ENCODE peak calls at places on chromosomes 11 and 22, in ten cellular contexts. H is aorta; K is T-helper 17 cell; D is HepG2; G is activated CD8-positive, alpha-beta memory T cell treated with anti-CD3 and anti-CD28 coated beads, Interleukin-2, amount 10 ng/mL, durations not matched to agents 7 days and 5 days; U is lower lobe of right lung; Y is WTC11; Q is activated CD8-positive, alpha-beta T cell treated with anti-CD3 and anti-CD28 coated beads for 36 hours; X is upper lobe of left lung; O is T-cell. S is an unnamed sample.

GRCh38 chr11:61785837-61786402 is 6.5 kb downstream of the TMEM258 start:
- ATAC-seq in D (no peak), X (no peak), K (no peak), Q (no peak), H (no peak), G (no peak), U (no peak), O (no peak), Y (no peak), S (no peak)

GRCh38 chr11:9076046-9076445 is 15.4 kb downstream of the SCUBE2 start:
- ATAC-seq in Q (no peak), H (no peak), D (no peak), O (no peak), K (no peak), Y (no peak), U (peak), X (no peak), G (no peak), S (no peak)

GRCh38 chr11:68297812-68298658 is 14.4 kb upstream of the LRP5 start:
- ATAC-seq in G (peak), U (peak), Y (peak), X (peak), K (peak), H (peak), O (peak), Q (peak), D (peak), S (peak)

GRCh38 chr11:20158597-20159257 is 1.5 kb downstream of the DBX1 start:
- ATAC-seq in D (peak), U (peak), H (peak), Y (peak), X (peak), K (no peak), O (no peak), Q (no peak), G (no peak), S (no peak)

GRCh38 chr11:83836883-83837654 is 550.9 kb upstream of the CCDC90B start:
- ATAC-seq in H (peak), X (peak), O (no peak), G (no peak), K (no peak), D (peak), U (peak), Y (peak), Q (peak), S (peak)

GRCh38 chr11:90468923-90469322 is 246.1 kb upstream of the CHORDC1 start:
- ATAC-seq in O (no peak), Y (no peak), U (no peak), K (no peak), G (no peak), D (no peak), X (no peak), Q (no peak), H (no peak), S (no peak)

GRCh38 chr11:64632654-64633053 is 41.6 kb downstream of the SLC22A12 start:
- ATAC-seq in Q (no peak), H (no peak), K (no peak), O (no peak), D (no peak), Y (no peak), G (no peak), X (no peak), U (no peak), S (no peak)

GRCh38 chr11:126863294-126863997 is 137.1 kb downstream of the KIRREL3 start:
- ATAC-seq in O (no peak), U (no peak), H (no peak), Y (no peak), X (no peak), Q (no peak), D (no peak), K (no peak), G (no peak), S (no peak)

GRCh38 chr11:76764941-76765340 is 18.2 kb upstream of the TSKU start:
- ATAC-seq in G (no peak), O (no peak), H (no peak), X (no peak), U (no peak), Y (no peak), D (no peak), Q (no peak), K (no peak), S (no peak)

GRCh38 chr11:64489831-64490441 is 101.1 kb upstream of the SLC22A12 start:
- ATAC-seq in G (peak), D (peak), H (peak), Y (peak), U (peak), X (peak), K (peak), Q (peak), O (no peak), S (no peak)

GRCh38 chr11:27497911-27498310 is 8.7 kb downstream of the LIN7C start:
- ATAC-seq in U (no peak), D (no peak), Q (no peak), Y (no peak), K (no peak), H (no peak), G (no peak), O (no peak), X (no peak), S (no peak)

GRCh38 chr11:118186346-118187107 is 10.1 kb upstream of the SCN2B start:
- ATAC-seq in K (no peak), U (no peak), G (no peak), O (no peak), H (no peak), Y (no peak), D (peak), X (peak), Q (no peak), S (no peak)

GRCh38 chr22:41401781-41402648 is 20.3 kb downstream of the TEF start:
- ATAC-seq in H (no peak), D (peak), U (peak), Y (no peak), X (peak), G (no peak), O (no peak), K (no peak), Q (no peak), S (peak)

GRCh38 chr11:267491-267994 is 10.7 kb upstream of the NLRP6 start:
- ATAC-seq in O (peak), K (peak), U (peak), Y (peak), D (peak), H (peak), G (peak), X (peak), Q (peak), S (peak)

GRCh38 chr11:18548001-18548400 is 21.3 kb upstream of the TSG101 start:
- ATAC-seq in H (no peak), X (no peak), D (no peak), Y (no peak), K (no peak), Q (no peak), O (no peak), G (no peak), U (no peak), S (no peak)

GRCh38 chr22:19819209-19819910 is 35.3 kb downstream of the GNB1L start:
- ATAC-seq in U (no peak), Y (no peak), G (no peak), O (no peak), H (no peak), K (no peak), D (no peak), X (no peak), Q (no peak), S (no peak)

GRCh38 chr11:20511982-20512381 is 87.4 kb upstream of the SLC6A5 start:
- ATAC-seq in Y (no peak), H (no peak), Q (no peak), K (no peak), D (peak), G (no peak), U (no peak), X (no peak), O (no peak), S (no peak)

GRCh38 chr11:131371791-131372104 is 1.3 kb downstream of the NTM start:
- ATAC-seq in O (no peak), X (no peak), K (no peak), Y (no peak), D (no peak), H (no peak), U (no peak), G (no peak), Q (no peak), S (no peak)

GRCh38 chr11:93591247-93591898 is 48.2 kb upstream of the SMCO4 start:
- ATAC-seq in U (no peak), Y (no peak), O (no peak), G (no peak), H (no peak), X (no peak), K (no peak), Q (no peak), D (peak), S (no peak)

GRCh38 chr11:37076866-37077265 is 478.8 kb upstream of the RAG2 start:
- ATAC-seq in G (no peak), U (no peak), Q (no peak), K (no peak), Y (no peak), D (no peak), X (no peak), H (no peak), O (no peak), S (no peak)

GRCh38 chr11:8375932-8376331 is 112.3 kb upstream of the LMO1 start:
- ATAC-seq in G (no peak), Q (no peak), K (no peak), X (no peak), U (no peak), Y (peak), O (no peak), D (no peak), H (no peak), S (no peak)

GRCh38 chr11:94020777-94021615 is at the start of gene HEPHL1:
- ATAC-seq in X (no peak), K (no peak), G (no peak), D (no peak), Y (peak), Q (no peak), O (no peak), U (no peak), H (no peak), S (no peak)

GRCh38 chr11:60288531-60288930 is 8.1 kb downstream of the MS4A4A start:
- ATAC-seq in G (no peak), H (no peak), Y (no peak), U (no peak), Q (no peak), O (no peak), D (no peak), K (no peak), X (no peak), S (no peak)

GRCh38 chr11:59610289-59610688 is 5.3 kb downstream of the OSBP start:
- ATAC-seq in U (no peak), H (no peak), Q (no peak), X (no peak), G (no peak), K (no peak), O (no peak), D (no peak), Y (no peak), S (no peak)

GRCh38 chr11:119249671-119250010 is 43.5 kb downstream of the CBL start:
- ATAC-seq in K (no peak), D (no peak), O (no peak), X (no peak), G (no peak), Q (peak), H (no peak), U (no peak), Y (no peak), S (no peak)

GRCh38 chr22:19103881-19104821 is 18.1 kb downstream of the DGCR2 start:
- ATAC-seq in O (no peak), D (no peak), Y (no peak), G (no peak), X (peak), K (no peak), Q (no peak), H (no peak), U (no peak), S (no peak)

GRCh38 chr11:118339281-118340045 is 3.0 kb downstream of the CD3D start:
- ATAC-seq in K (peak), Y (no peak), U (no peak), D (no peak), H (no peak), G (peak), Q (no peak), O (peak), X (no peak), S (no peak)

GRCh38 chr22:44455963-44456358 is 42.1 kb downstream of the RTL6 start:
- ATAC-seq in O (no peak), Q (peak), K (no peak), Y (no peak), D (no peak), U (no peak), X (no peak), H (no peak), G (peak), S (no peak)

GRCh38 chr11:44310456-44311272 is 725 bp upstream of the ALX4 start:
- ATAC-seq in U (no peak), D (no peak), X (no peak), Q (no peak), G (no peak), H (no peak), Y (peak), K (no peak), O (no peak), S (no peak)

GRCh38 chr11:74232316-74232950 is 61.3 kb downstream of the PPME1 start:
- ATAC-seq in Y (no peak), G (no peak), X (no peak), U (no peak), K (peak), O (peak), Q (peak), H (no peak), D (no peak), S (no peak)

GRCh38 chr11:117299351-117300300 is 8.5 kb downstream of the BACE1-AS start:
- ATAC-seq in U (no peak), O (no peak), Y (peak), K (no peak), H (no peak), X (no peak), D (peak), G (no peak), Q (no peak), S (no peak)

GRCh38 chr11:20026629-20027545 is 133.4 kb downstream of the DBX1 start:
- ATAC-seq in U (no peak), Q (no peak), Y (peak), D (no peak), X (no peak), H (no peak), G (no peak), O (no peak), K (no peak), S (no peak)